ENCODE peak calls at places on chromosomes 3 and 15, in eight cellular contexts. A is NCI-H460; U is neural crest cell; E is T-helper 9 cell; I is HFF-Myc; N is endothelial cell; W is stimulated activated CD8-positive, alpha-beta memory T cell treated with anti-CD3 and anti-CD28 coated beads, Interleukin-2, amount 100 ng/mL, for 48 hours; H is activated CD4-positive, alpha-beta T cell treated with anti-CD3 and anti-CD28 coated beads, Interleukin-2, amount 10 ng/mL, durations not matched to agents 7 days and 5 days. L is an unnamed sample.
A peak's percentile ranks its signal among the peaks of the same experiment; 100 is the strongest.

GRCh38 chr3:124986153-124987143 is 51.9 kb upstream of the MUC13 start:
- DNase-seq in H (no peak), I (peak; percentile 69), U (peak; percentile 16), N (peak; percentile 48), A (peak; percentile 89), E (no peak), W (no peak), L (no peak)

GRCh38 chr3:171846594-171846993 is 3.4 kb downstream of the TMEM212 start:
- DNase-seq in A (no peak), H (peak; percentile 35), W (no peak), N (no peak), U (no peak), E (no peak), I (no peak), L (no peak)

GRCh38 chr15:93088200-93088980 is 621 bp downstream of the RGMA start:
- DNase-seq in H (peak; percentile 13), A (no peak), U (peak; percentile 32), W (no peak), N (peak; percentile 37), I (no peak), E (no peak), L (no peak)

GRCh38 chr3:15936347-15936746 is 138.6 kb upstream of the ANKRD28 start:
- DNase-seq in U (no peak), H (no peak), I (no peak), N (no peak), A (no peak), E (no peak), W (no peak), L (no peak)

GRCh38 chr3:49745986-49746385 is 22.2 kb upstream of the GMPPB start:
- DNase-seq in W (no peak), A (no peak), U (no peak), N (no peak), E (no peak), H (no peak), I (no peak), L (no peak)

GRCh38 chr3:58657571-58658141 is 8.9 kb downstream of the FAM3D start:
- DNase-seq in E (no peak), A (no peak), U (no peak), N (no peak), W (no peak), H (no peak), I (no peak), L (no peak)

GRCh38 chr3:23575697-23576096 is 230.1 kb upstream of the UBE2E1 start:
- DNase-seq in A (peak; percentile 16), H (no peak), E (no peak), W (no peak), I (no peak), N (no peak), U (no peak), L (no peak)

GRCh38 chr3:66761093-66761780 is 236.9 kb upstream of the KBTBD8 start:
- DNase-seq in N (no peak), W (no peak), I (no peak), E (no peak), A (no peak), H (no peak), U (no peak), L (no peak)

GRCh38 chr3:44825264-44825925 is 36.3 kb upstream of the TMEM42 start:
- DNase-seq in A (no peak), N (no peak), W (no peak), E (no peak), I (no peak), H (no peak), U (no peak), L (no peak)

GRCh38 chr3:128478576-128479506 is 12.2 kb upstream of the DNAJB8 start:
- DNase-seq in E (no peak), W (no peak), H (no peak), U (no peak), A (no peak), N (no peak), I (no peak), L (no peak)

GRCh38 chr3:141152801-141153678 is 78.6 kb upstream of the PXYLP1 start:
- DNase-seq in E (no peak), W (no peak), N (no peak), A (no peak), H (no peak), U (no peak), I (no peak), L (no peak)

GRCh38 chr3:152621006-152621868 is 213.7 kb upstream of the P2RY1 start:
- DNase-seq in U (peak; percentile 2), I (no peak), E (no peak), N (no peak), H (no peak), A (no peak), W (no peak), L (no peak)

GRCh38 chr3:127287840-127288239 is at the start of gene PRR20G:
- DNase-seq in E (no peak), U (no peak), I (no peak), W (no peak), A (no peak), H (no peak), N (no peak), L (no peak)

GRCh38 chr3:89682556-89682955 is 575.1 kb downstream of the EPHA3 start:
- DNase-seq in U (no peak), N (no peak), E (no peak), H (no peak), I (no peak), W (no peak), A (no peak), L (no peak)

GRCh38 chr15:75801859-75802593 is 41.2 kb upstream of the UBE2Q2 start:
- DNase-seq in E (peak; percentile 66), H (peak; percentile 82), U (peak; percentile 87), I (peak; percentile 45), N (peak; percentile 86), A (peak; percentile 76), W (peak; percentile 73), L (peak; percentile 68)

GRCh38 chr3:36416660-36417059 is 36.4 kb downstream of the STAC start:
- DNase-seq in A (no peak), W (no peak), E (no peak), I (no peak), N (no peak), U (no peak), H (no peak), L (no peak)

L was measured in effector CD4-positive, alpha-beta T cell.